ENCODE peak calls at places on chromosomes 5 and 9, in four cellular contexts. One of them, this sample, is unnamed.

GRCh38 chr5:50900952-50901510 is 234.6 kb downstream of the PARP8 start:
- DNase-seq in SK-N-SH: no peak
- DNase-seq in NCI-H1436: no peak
- DNase-seq in activated CD4-positive, alpha-beta T cell treated with anti-CD3 and anti-CD28 coated beads, Interleukin-2, amount 50 U/mL, for 1 hour: no peak
- DNase-seq in this sample: no peak

GRCh38 chr9:128619779-128620178 is 36.9 kb downstream of the DYNC2I2 start:
- DNase-seq in SK-N-SH: no peak
- DNase-seq in NCI-H1436: no peak
- DNase-seq in activated CD4-positive, alpha-beta T cell treated with anti-CD3 and anti-CD28 coated beads, Interleukin-2, amount 50 U/mL, for 1 hour: no peak
- DNase-seq in this sample: no peak

GRCh38 chr5:64680289-64680688 is 10.0 kb upstream of the SHISAL2B start:
- DNase-seq in SK-N-SH: no peak
- DNase-seq in NCI-H1436: no peak
- DNase-seq in activated CD4-positive, alpha-beta T cell treated with anti-CD3 and anti-CD28 coated beads, Interleukin-2, amount 50 U/mL, for 1 hour: no peak
- DNase-seq in this sample: peak

GRCh38 chr5:10145922-10146321 is 103.8 kb downstream of the ATPSCKMT start:
- DNase-seq in SK-N-SH: peak
- DNase-seq in NCI-H1436: no peak
- DNase-seq in activated CD4-positive, alpha-beta T cell treated with anti-CD3 and anti-CD28 coated beads, Interleukin-2, amount 50 U/mL, for 1 hour: no peak
- DNase-seq in this sample: peak

GRCh38 chr9:7794196-7794595 is 5.4 kb downstream of the DMAC1 start:
- DNase-seq in SK-N-SH: no peak
- DNase-seq in NCI-H1436: no peak
- DNase-seq in activated CD4-positive, alpha-beta T cell treated with anti-CD3 and anti-CD28 coated beads, Interleukin-2, amount 50 U/mL, for 1 hour: no peak
- DNase-seq in this sample: no peak

GRCh38 chr5:179276838-179277395 is 68.3 kb downstream of the ADAMTS2 start:
- DNase-seq in SK-N-SH: peak
- DNase-seq in NCI-H1436: no peak
- DNase-seq in activated CD4-positive, alpha-beta T cell treated with anti-CD3 and anti-CD28 coated beads, Interleukin-2, amount 50 U/mL, for 1 hour: no peak
- DNase-seq in this sample: no peak

GRCh38 chr9:5578698-5579085 is 50.2 kb upstream of the RIC1 start:
- DNase-seq in SK-N-SH: no peak
- DNase-seq in NCI-H1436: no peak
- DNase-seq in activated CD4-positive, alpha-beta T cell treated with anti-CD3 and anti-CD28 coated beads, Interleukin-2, amount 50 U/mL, for 1 hour: no peak
- DNase-seq in this sample: no peak

GRCh38 chr9:82031538-82032280 is 43.1 kb downstream of the SPATA31D1 start:
- DNase-seq in SK-N-SH: no peak
- DNase-seq in NCI-H1436: no peak
- DNase-seq in activated CD4-positive, alpha-beta T cell treated with anti-CD3 and anti-CD28 coated beads, Interleukin-2, amount 50 U/mL, for 1 hour: no peak
- DNase-seq in this sample: no peak

GRCh38 chr5:67267522-67268232 is 71.1 kb upstream of the CD180 start:
- DNase-seq in SK-N-SH: peak
- DNase-seq in NCI-H1436: no peak
- DNase-seq in activated CD4-positive, alpha-beta T cell treated with anti-CD3 and anti-CD28 coated beads, Interleukin-2, amount 50 U/mL, for 1 hour: no peak
- DNase-seq in this sample: no peak

GRCh38 chr9:21017092-21017491 is 14.3 kb downstream of the HACD4 start:
- DNase-seq in SK-N-SH: no peak
- DNase-seq in NCI-H1436: no peak
- DNase-seq in activated CD4-positive, alpha-beta T cell treated with anti-CD3 and anti-CD28 coated beads, Interleukin-2, amount 50 U/mL, for 1 hour: no peak
- DNase-seq in this sample: no peak

GRCh38 chr5:163585206-163585605 is 79.8 kb downstream of the MAT2B start:
- DNase-seq in SK-N-SH: no peak
- DNase-seq in NCI-H1436: no peak
- DNase-seq in activated CD4-positive, alpha-beta T cell treated with anti-CD3 and anti-CD28 coated beads, Interleukin-2, amount 50 U/mL, for 1 hour: no peak
- DNase-seq in this sample: no peak

GRCh38 chr5:31913796-31914188 is 260.3 kb downstream of the GOLPH3 start:
- DNase-seq in SK-N-SH: peak
- DNase-seq in NCI-H1436: no peak
- DNase-seq in activated CD4-positive, alpha-beta T cell treated with anti-CD3 and anti-CD28 coated beads, Interleukin-2, amount 50 U/mL, for 1 hour: no peak
- DNase-seq in this sample: no peak

GRCh38 chr9:13186091-13186490 is 93.4 kb downstream of the MPDZ start:
- DNase-seq in SK-N-SH: no peak
- DNase-seq in NCI-H1436: no peak
- DNase-seq in activated CD4-positive, alpha-beta T cell treated with anti-CD3 and anti-CD28 coated beads, Interleukin-2, amount 50 U/mL, for 1 hour: no peak
- DNase-seq in this sample: no peak

GRCh38 chr9:127058645-127059021 is 63.8 kb downstream of the ANGPTL2 start:
- DNase-seq in SK-N-SH: no peak
- DNase-seq in NCI-H1436: no peak
- DNase-seq in activated CD4-positive, alpha-beta T cell treated with anti-CD3 and anti-CD28 coated beads, Interleukin-2, amount 50 U/mL, for 1 hour: no peak
- DNase-seq in this sample: no peak

GRCh38 chr9:93953492-93954435 is 1.4 kb downstream of the BARX1 start:
- DNase-seq in SK-N-SH: peak
- DNase-seq in NCI-H1436: no peak
- DNase-seq in activated CD4-positive, alpha-beta T cell treated with anti-CD3 and anti-CD28 coated beads, Interleukin-2, amount 50 U/mL, for 1 hour: no peak
- DNase-seq in this sample: no peak

GRCh38 chr5:124057161-124057814 is 545.3 kb downstream of the CSNK1G3 start:
- DNase-seq in SK-N-SH: no peak
- DNase-seq in NCI-H1436: peak
- DNase-seq in activated CD4-positive, alpha-beta T cell treated with anti-CD3 and anti-CD28 coated beads, Interleukin-2, amount 50 U/mL, for 1 hour: no peak
- DNase-seq in this sample: peak

GRCh38 chr9:135152608-135153337 is 65.3 kb downstream of the OLFM1 start:
- DNase-seq in SK-N-SH: peak
- DNase-seq in NCI-H1436: no peak
- DNase-seq in activated CD4-positive, alpha-beta T cell treated with anti-CD3 and anti-CD28 coated beads, Interleukin-2, amount 50 U/mL, for 1 hour: no peak
- DNase-seq in this sample: no peak

GRCh38 chr5:104513194-104513602 is 950.6 kb upstream of the NUDT12 start:
- DNase-seq in SK-N-SH: no peak
- DNase-seq in NCI-H1436: no peak
- DNase-seq in activated CD4-positive, alpha-beta T cell treated with anti-CD3 and anti-CD28 coated beads, Interleukin-2, amount 50 U/mL, for 1 hour: no peak
- DNase-seq in this sample: no peak

GRCh38 chr9:8806150-8806549 is 1006.6 kb upstream of the DMAC1 start:
- DNase-seq in SK-N-SH: no peak
- DNase-seq in NCI-H1436: no peak
- DNase-seq in activated CD4-positive, alpha-beta T cell treated with anti-CD3 and anti-CD28 coated beads, Interleukin-2, amount 50 U/mL, for 1 hour: no peak
- DNase-seq in this sample: no peak

GRCh38 chr9:120353501-120353900 is 226.5 kb downstream of the CDK5RAP2 start:
- DNase-seq in SK-N-SH: no peak
- DNase-seq in NCI-H1436: no peak
- DNase-seq in activated CD4-positive, alpha-beta T cell treated with anti-CD3 and anti-CD28 coated beads, Interleukin-2, amount 50 U/mL, for 1 hour: no peak
- DNase-seq in this sample: no peak

GRCh38 chr9:131657890-131658752 is 81.8 kb downstream of the RAPGEF1 start:
- DNase-seq in SK-N-SH: no peak
- DNase-seq in NCI-H1436: no peak
- DNase-seq in activated CD4-positive, alpha-beta T cell treated with anti-CD3 and anti-CD28 coated beads, Interleukin-2, amount 50 U/mL, for 1 hour: no peak
- DNase-seq in this sample: no peak

This sample was measured in NCI-H146.